ENCODE peak calls at places on chromosomes 7 and 10, in nine cellular contexts. J is heart left ventricle, G is left lung, I is GM12864, S is B cell, K is H9, U is PC-3, O is IMR-90, M is astrocyte of the spinal cord. L is an unnamed sample.

GRCh38 chr7:151078233-151079040 is 2.2 kb downstream of the FASTK start:
- DNase-seq in J (no peak), G (no peak), I (no peak), S (no peak), K (no peak), U (no peak), O (no peak), M (no peak), L (no peak)

GRCh38 chr10:33336606-33337334 is 2.3 kb upstream of the NRP1 start:
- DNase-seq in J (peak), G (peak), I (no peak), S (no peak), K (peak), U (peak), O (no peak), M (peak), L (peak)

GRCh38 chr7:155680864-155681263 is 36.4 kb downstream of the RBM33 start:
- DNase-seq in J (no peak), G (no peak), I (no peak), S (no peak), K (no peak), U (no peak), O (no peak), M (no peak), L (no peak)

GRCh38 chr7:105315357-105315756 is 73.4 kb downstream of the SRPK2 start:
- DNase-seq in J (no peak), G (no peak), I (no peak), S (no peak), K (no peak), U (no peak), O (no peak), M (no peak), L (no peak)

GRCh38 chr10:7593068-7593467 is 73.7 kb downstream of the ITIH5 start:
- DNase-seq in J (peak), G (no peak), I (no peak), S (no peak), K (no peak), U (no peak), O (no peak), M (no peak), L (no peak)

GRCh38 chr7:20598479-20599419 is 16.7 kb upstream of the ABCB5 start:
- DNase-seq in J (no peak), G (no peak), I (peak), S (no peak), K (no peak), U (peak), O (peak), M (peak), L (peak)

GRCh38 chr10:129570185-129570584 is 103.1 kb downstream of the MGMT start:
- DNase-seq in J (no peak), G (no peak), I (no peak), S (no peak), K (no peak), U (no peak), O (no peak), M (no peak), L (no peak)

GRCh38 chr7:136923111-136923510 is 54.7 kb downstream of the CHRM2 start:
- DNase-seq in J (no peak), G (no peak), I (no peak), S (no peak), K (no peak), U (peak), O (peak), M (peak), L (no peak)

GRCh38 chr7:119482209-119482608 is 790.8 kb upstream of the KCND2 start:
- DNase-seq in J (no peak), G (no peak), I (peak), S (no peak), K (peak), U (peak), O (no peak), M (peak), L (peak)

GRCh38 chr10:3635697-3636096 is 149.3 kb downstream of the KLF6 start:
- DNase-seq in J (no peak), G (no peak), I (no peak), S (no peak), K (no peak), U (peak), O (no peak), M (no peak), L (no peak)

GRCh38 chr10:3336673-3337293 is 164.2 kb upstream of the PITRM1 start:
- DNase-seq in J (no peak), G (no peak), I (no peak), S (no peak), K (no peak), U (no peak), O (peak), M (no peak), L (no peak)

GRCh38 chr7:105621617-105622016 is 40.3 kb upstream of the EFCAB10 start:
- DNase-seq in J (peak), G (no peak), I (no peak), S (no peak), K (peak), U (no peak), O (peak), M (peak), L (no peak)

GRCh38 chr7:39336457-39336856 is 229.7 kb upstream of the YAE1 start:
- DNase-seq in J (no peak), G (no peak), I (no peak), S (no peak), K (no peak), U (no peak), O (no peak), M (no peak), L (no peak)

GRCh38 chr10:11091517-11092102 is 73.9 kb downstream of the CELF2 start:
- DNase-seq in J (no peak), G (no peak), I (no peak), S (no peak), K (no peak), U (no peak), O (no peak), M (no peak), L (no peak)

GRCh38 chr7:39829028-39829427 is 121.0 kb upstream of the CDK13 start:
- DNase-seq in J (no peak), G (no peak), I (no peak), S (no peak), K (no peak), U (no peak), O (no peak), M (no peak), L (no peak)

GRCh38 chr7:155456772-155457543 is 971 bp upstream of the EN2 start:
- DNase-seq in J (peak), G (peak), I (no peak), S (no peak), K (peak), U (peak), O (peak), M (peak), L (peak)

GRCh38 chr7:108268200-108268820 is 138.1 kb upstream of the LAMB4 start:
- DNase-seq in J (no peak), G (no peak), I (no peak), S (no peak), K (no peak), U (no peak), O (peak), M (no peak), L (no peak)

GRCh38 chr7:55198634-55199366 is 166.3 kb upstream of the LANCL2 start:
- DNase-seq in J (no peak), G (no peak), I (no peak), S (peak), K (no peak), U (no peak), O (peak), M (no peak), L (no peak)

GRCh38 chr10:98172073-98172472 is 37.6 kb downstream of the R3HCC1L start:
- DNase-seq in J (no peak), G (no peak), I (no peak), S (no peak), K (no peak), U (no peak), O (no peak), M (peak), L (no peak)

GRCh38 chr7:119483364-119483763 is 789.6 kb upstream of the KCND2 start:
- DNase-seq in J (no peak), G (no peak), I (no peak), S (no peak), K (no peak), U (no peak), O (no peak), M (no peak), L (no peak)

GRCh38 chr7:22949944-22950343 is 64.0 kb downstream of the HYCC1 start:
- DNase-seq in J (no peak), G (no peak), I (no peak), S (no peak), K (no peak), U (no peak), O (no peak), M (no peak), L (no peak)
- TF ChIP-seq CTCF in J (no peak), G (no peak), I (no peak), S (no peak), K (peak), U (no peak), O (peak), M (no peak), L (no peak)

GRCh38 chr7:123208793-123209192 is 9.0 kb upstream of the SLC13A1 start:
- DNase-seq in J (no peak), G (no peak), I (no peak), S (no peak), K (no peak), U (peak), O (no peak), M (no peak), L (peak)
- TF ChIP-seq CTCF in J (peak), G (peak), I (peak), S (no peak), K (peak), U (peak), O (no peak), M (peak), L (peak)

DNA sequence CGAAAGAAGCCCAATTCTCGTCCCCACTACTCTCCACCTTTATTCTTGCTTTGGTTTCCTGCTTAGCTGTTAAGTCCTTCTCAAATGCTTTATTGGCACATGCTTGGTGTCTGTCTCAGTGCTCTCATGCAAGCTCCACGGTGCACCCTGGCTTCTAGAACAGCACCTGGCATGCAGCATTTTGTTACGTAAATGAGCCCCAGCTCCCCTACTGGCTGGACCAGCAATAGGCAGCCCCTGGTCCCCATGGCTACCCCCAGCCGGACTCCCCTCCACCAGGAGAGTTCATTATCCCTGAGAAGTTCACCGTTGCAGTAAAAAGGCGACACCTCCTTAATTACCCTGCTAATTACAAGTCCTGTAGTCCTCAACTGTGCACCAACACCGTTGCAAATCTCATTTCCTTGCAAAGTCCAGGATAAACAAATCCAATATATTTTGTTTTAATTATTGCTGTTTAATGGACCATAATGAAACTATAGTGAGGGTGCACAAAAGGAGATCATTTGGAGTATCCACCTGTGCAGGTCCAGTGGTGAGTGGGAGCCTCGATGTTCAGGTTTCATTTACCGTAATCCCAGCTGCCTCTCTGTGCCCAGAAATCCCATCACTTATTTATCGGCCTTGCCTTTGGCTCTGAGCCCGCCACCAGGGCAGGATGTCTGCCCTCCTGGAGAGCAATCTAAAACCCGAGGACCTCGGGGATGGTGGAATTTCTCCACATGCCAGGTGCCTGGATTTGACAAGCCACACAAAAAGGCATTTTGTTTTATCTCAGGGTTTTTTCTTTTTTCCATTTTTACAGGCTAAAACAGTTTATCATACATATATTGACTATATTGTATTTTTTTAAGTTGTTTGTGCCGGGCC is 12.8 kb upstream of the DRGX start:
- DNase-seq in J (no peak), G (no peak), I (no peak), S (no peak), K (peak), U (peak), O (no peak), M (no peak), L (no peak)
- TF ChIP-seq CTCF in J (peak), G (no peak), I (peak), S (no peak), K (peak), U (peak), O (no peak), M (peak), L (no peak)

GRCh38 chr7:69018200-69018599 is 580.1 kb upstream of the AUTS2 start:
- DNase-seq in J (no peak), G (no peak), I (no peak), S (no peak), K (peak), U (no peak), O (no peak), M (no peak), L (no peak)
- TF ChIP-seq CTCF in J (no peak), G (no peak), I (no peak), S (no peak), K (peak), U (no peak), O (no peak), M (peak), L (no peak)

GRCh38 chr10:110206988-110207804 is at the start of gene MXI1:
- DNase-seq in J (peak), G (peak), I (no peak), S (peak), K (peak), U (peak), O (peak), M (peak), L (peak)

GRCh38 chr10:110209926-110210662 is 2.7 kb downstream of the MXI1 start:
- DNase-seq in J (peak), G (peak), I (no peak), S (peak), K (peak), U (peak), O (peak), M (peak), L (peak)

GRCh38 chr10:110207805-110208613 is 604 bp downstream of the MXI1 start:
- DNase-seq in J (peak), G (peak), I (no peak), S (peak), K (peak), U (peak), O (peak), M (peak), L (peak)

GRCh38 chr10:110209399-110209925 is 2.1 kb downstream of the MXI1 start:
- DNase-seq in J (peak), G (peak), I (no peak), S (peak), K (peak), U (peak), O (peak), M (peak), L (peak)

DNA sequence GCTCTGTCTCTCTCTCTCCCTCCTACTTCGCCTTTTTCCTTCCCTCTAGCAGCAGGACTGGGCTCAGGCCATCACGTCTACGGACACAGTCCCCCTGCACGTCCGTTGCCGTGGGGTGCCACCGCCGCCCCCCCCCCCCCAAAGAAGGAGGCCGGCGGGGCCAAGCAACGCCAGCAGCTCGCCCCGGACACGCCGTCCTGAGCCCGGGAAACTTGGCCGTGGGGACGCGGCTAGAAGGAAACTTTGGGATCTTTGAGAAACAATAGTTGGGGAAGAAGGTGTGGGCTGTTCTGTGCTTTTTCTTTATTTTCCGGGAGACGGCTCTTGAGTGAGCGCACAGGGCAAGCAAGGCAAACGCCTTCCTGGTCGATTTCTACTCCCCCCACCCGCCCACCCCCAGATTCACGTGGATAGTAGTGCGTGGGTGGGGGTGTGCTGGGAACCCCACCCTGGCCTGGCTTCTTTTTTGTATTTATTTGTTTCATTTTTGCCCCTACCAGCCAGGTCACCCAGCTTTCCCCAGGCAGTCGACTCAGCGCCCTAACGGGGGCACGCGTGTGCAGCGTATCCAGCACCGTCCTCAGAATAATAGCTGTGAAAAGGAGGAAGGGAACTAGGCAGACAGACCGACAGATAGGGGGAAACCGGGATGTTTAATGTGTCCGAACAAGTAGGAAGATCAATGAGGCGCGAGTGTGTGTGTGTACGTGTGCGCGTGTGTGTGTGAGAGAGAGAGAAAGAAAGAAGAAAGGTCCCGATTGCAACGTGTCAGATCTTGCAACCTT is 1.4 kb downstream of the MXI1 start:
- DNase-seq in J (peak), G (no peak), I (no peak), S (peak), K (no peak), U (peak), O (peak), M (peak), L (peak)
- TF ChIP-seq CTCF in J (peak), G (no peak), I (peak), S (no peak), K (no peak), U (no peak), O (peak), M (peak), L (no peak)

GRCh38 chr10:74234569-74234968 is 83.5 kb downstream of the ADK start:
- DNase-seq in J (no peak), G (no peak), I (no peak), S (no peak), K (no peak), U (peak), O (peak), M (peak), L (peak)
- TF ChIP-seq CTCF in J (peak), G (no peak), I (no peak), S (peak), K (peak), U (peak), O (peak), M (peak), L (no peak)

DNA sequence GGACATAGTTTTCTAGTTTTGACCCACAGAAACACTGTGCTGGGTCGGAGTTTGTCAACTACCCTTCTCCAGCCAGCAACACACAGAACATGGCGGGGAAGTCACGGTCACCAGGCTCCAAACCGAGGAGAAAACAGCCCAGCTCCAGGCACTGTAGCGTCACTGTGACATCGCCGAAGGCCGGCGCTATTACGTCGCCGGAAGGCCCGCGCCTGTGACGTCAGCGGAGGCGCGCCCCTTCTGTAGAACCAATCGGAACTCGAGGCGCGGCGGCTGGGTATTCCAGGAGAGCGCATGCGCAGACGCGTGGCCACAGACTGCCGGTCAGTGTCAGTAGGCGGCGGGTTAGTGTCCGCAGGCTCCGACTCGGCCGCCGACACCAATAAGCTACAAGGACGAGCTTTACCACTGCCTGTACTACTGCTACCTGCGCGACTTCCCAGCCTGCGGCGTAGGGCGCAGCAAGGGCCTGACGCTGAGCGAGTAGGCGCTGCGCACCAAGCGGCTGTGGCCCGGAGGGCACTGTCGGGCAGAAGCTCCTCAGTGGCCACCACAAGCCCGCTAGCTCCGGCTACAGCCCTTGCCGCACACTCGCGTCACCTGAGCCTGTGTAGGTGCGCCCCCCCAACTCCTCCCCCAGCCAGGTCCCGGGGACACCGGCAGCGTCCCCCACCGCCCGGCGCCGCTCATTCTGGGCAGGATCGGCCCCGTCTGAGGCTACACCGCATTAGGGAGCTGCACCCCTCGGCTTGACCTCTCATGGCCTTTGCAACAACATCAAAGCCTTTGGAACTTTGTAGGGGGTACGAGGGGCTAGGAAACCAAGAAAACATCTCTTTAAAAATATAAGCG is 35.1 kb upstream of the SRRM3 start:
- DNase-seq in J (peak), G (peak), I (peak), S (peak), K (peak), U (peak), O (peak), M (peak), L (peak)
- TF ChIP-seq CTCF in J (peak), G (no peak), I (peak), S (no peak), K (peak), U (no peak), O (peak), M (peak), L (no peak)

GRCh38 chr10:100021322-100021721 is 11.6 kb upstream of the DNMBP start:
- DNase-seq in J (no peak), G (no peak), I (no peak), S (no peak), K (no peak), U (no peak), O (no peak), M (no peak), L (no peak)

GRCh38 chr10:100020161-100020882 is 10.6 kb upstream of the DNMBP start:
- DNase-seq in J (no peak), G (no peak), I (peak), S (no peak), K (no peak), U (peak), O (no peak), M (no peak), L (peak)

GRCh38 chr10:100022403-100022802 is 12.7 kb upstream of the DNMBP start:
- DNase-seq in J (no peak), G (no peak), I (no peak), S (no peak), K (no peak), U (peak), O (peak), M (peak), L (no peak)

GRCh38 chr10:100020883-100021248 is 11.1 kb upstream of the DNMBP start:
- DNase-seq in J (no peak), G (no peak), I (no peak), S (no peak), K (peak), U (no peak), O (no peak), M (no peak), L (no peak)

GRCh38 chr10:100019824-100020160 is 10.0 kb upstream of the DNMBP start:
- DNase-seq in J (no peak), G (no peak), I (no peak), S (no peak), K (peak), U (peak), O (no peak), M (no peak), L (no peak)
- TF ChIP-seq CTCF in J (no peak), G (no peak), I (no peak), S (no peak), K (peak), U (no peak), O (no peak), M (peak), L (no peak)

GRCh38 chr10:58001159-58001558 is 266.5 kb downstream of the IPMK start:
- DNase-seq in J (no peak), G (no peak), I (no peak), S (no peak), K (no peak), U (no peak), O (no peak), M (no peak), L (no peak)

GRCh38 chr10:57992321-57993077 is 275.2 kb downstream of the IPMK start:
- DNase-seq in J (no peak), G (no peak), I (no peak), S (no peak), K (no peak), U (peak), O (peak), M (peak), L (no peak)

GRCh38 chr10:57993302-57993701 is 274.4 kb downstream of the IPMK start:
- DNase-seq in J (no peak), G (no peak), I (no peak), S (no peak), K (no peak), U (no peak), O (no peak), M (no peak), L (no peak)

GRCh38 chr10:57996536-57996935 is 271.2 kb downstream of the IPMK start:
- DNase-seq in J (no peak), G (no peak), I (no peak), S (no peak), K (no peak), U (no peak), O (no peak), M (no peak), L (no peak)
- TF ChIP-seq CTCF in J (no peak), G (no peak), I (no peak), S (no peak), K (no peak), U (no peak), O (no peak), M (no peak), L (no peak)

L was measured in GM20000.